ENCODE peak calls at places on chromosomes 6 and 20, in four cellular contexts. O is H1, F is K562, J is HepG2. U is an unnamed sample.

GRCh38 chr6:21918081-21918480 is 324.5 kb downstream of the SOX4 start:
- DNase-seq in O (no peak), F (no peak), J (no peak), U (no peak)

GRCh38 chr6:143513410-143513809 is 1.9 kb upstream of the FUCA2 start:
- DNase-seq in O (no peak), F (peak; percentile 77), J (peak; percentile 38), U (no peak)

GRCh38 chr6:88164061-88164460 is 2.1 kb downstream of the CNR1 start:
- DNase-seq in O (no peak), F (no peak), J (no peak), U (no peak)

GRCh38 chr6:150207931-150208570 is 65.2 kb downstream of the PPP1R14C start:
- DNase-seq in O (no peak), F (no peak), J (no peak), U (no peak)

GRCh38 chr6:57257911-57258541 is 35.9 kb upstream of the RAB23 start:
- DNase-seq in O (no peak), F (no peak), J (no peak), U (no peak)

GRCh38 chr6:159461998-159462397 is 231.0 kb downstream of the SOD2 start:
- DNase-seq in O (no peak), F (no peak), J (no peak), U (no peak)

GRCh38 chr6:112475083-112475482 is 128.0 kb downstream of the RFPL4B start:
- DNase-seq in O (no peak), F (no peak), J (no peak), U (no peak)

GRCh38 chr6:35552285-35552917 is 39.7 kb upstream of the TULP1 start:
- DNase-seq in O (peak; percentile 36), F (peak; percentile 76), J (peak; percentile 40), U (peak; percentile 26)

GRCh38 chr6:49775043-49775442 is 12.0 kb downstream of the PGK2 start:
- DNase-seq in O (no peak), F (no peak), J (no peak), U (no peak)

GRCh38 chr6:32607988-32608298 is 18.3 kb upstream of the HLA-DRB1 start:
- DNase-seq in O (no peak), F (no peak), J (no peak), U (no peak)

GRCh38 chr6:32609391-32609730 is 19.7 kb upstream of the HLA-DRB1 start:
- DNase-seq in O (no peak), F (no peak), J (no peak), U (no peak)

GRCh38 chr6:32610897-32611296 is 21.2 kb upstream of the HLA-DRB1 start:
- DNase-seq in O (no peak), F (no peak), J (no peak), U (no peak)

GRCh38 chr6:32608374-32608773 is 18.7 kb upstream of the HLA-DRB1 start:
- DNase-seq in O (no peak), F (no peak), J (no peak), U (no peak)

DNA sequence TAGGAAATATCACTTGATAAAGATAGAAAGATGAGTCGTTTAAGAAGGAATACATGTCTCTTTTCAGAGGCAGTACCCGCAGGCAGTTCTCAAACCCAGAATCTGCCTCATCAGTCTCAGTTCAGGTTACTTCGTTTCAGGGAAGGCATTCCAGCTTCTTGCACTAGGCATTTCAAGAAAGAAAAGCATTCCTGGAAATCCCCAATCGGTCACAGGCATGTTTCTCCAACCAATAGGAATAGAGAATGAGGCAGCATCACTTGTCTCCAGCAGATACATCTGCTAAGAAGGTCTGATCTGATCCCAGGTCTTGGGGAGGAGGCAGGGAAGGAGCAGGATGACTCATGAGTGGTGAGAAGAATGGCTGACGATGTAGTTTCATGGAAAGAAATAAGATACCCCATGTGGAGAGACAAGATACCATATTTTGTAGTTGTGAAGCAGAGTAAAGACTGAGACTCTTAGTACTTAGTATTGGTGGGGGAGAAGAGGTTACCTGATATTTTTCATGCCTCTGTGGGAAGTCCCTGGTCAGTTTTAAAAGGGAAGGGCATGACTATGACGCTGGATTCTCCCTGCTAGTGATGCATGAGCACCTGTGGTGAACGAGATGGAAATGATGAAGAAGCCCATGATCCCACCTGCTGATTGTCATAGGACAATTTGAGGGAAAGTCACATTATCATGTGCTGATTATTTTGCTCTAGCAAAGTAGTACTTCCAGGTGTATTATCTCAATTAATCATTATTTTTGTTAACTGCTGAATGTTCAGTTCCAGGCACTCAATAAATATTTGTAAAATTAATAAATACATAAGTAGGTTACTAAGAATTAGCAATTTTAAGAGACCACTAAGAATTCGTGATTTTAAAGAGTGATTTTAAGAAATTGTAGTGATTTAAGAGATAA is 20.3 kb upstream of the HLA-DRB1 start:
- DNase-seq in O (peak; percentile 68), F (peak; percentile 84), J (peak; percentile 21), U (peak; percentile 94)
- H3K4me3 ChIP-seq in O (peak overlapping the region; percentile 47), F (no peak overlapping the region), J (no peak overlapping the region), U (peak overlapping the region; percentile 58)

GRCh38 chr6:166852484-166852975 is 103.8 kb downstream of the RNASET2 start:
- DNase-seq in O (no peak), F (no peak), J (no peak), U (no peak)

GRCh38 chr6:166850677-166851076 is 105.7 kb downstream of the RNASET2 start:
- DNase-seq in O (no peak), F (peak; percentile 85), J (no peak), U (no peak)

GRCh38 chr6:166851426-166851825 is 104.9 kb downstream of the RNASET2 start:
- DNase-seq in O (no peak), F (no peak), J (no peak), U (no peak)

GRCh38 chr6:166848979-166849756 is 107.2 kb downstream of the RNASET2 start:
- DNase-seq in O (no peak), F (no peak), J (no peak), U (no peak)

GRCh38 chr6:166849762-166850181 is 106.6 kb downstream of the RNASET2 start:
- DNase-seq in O (no peak), F (no peak), J (no peak), U (no peak)
- H3K4me2 ChIP-seq in O (no peak overlapping the region), F (no peak overlapping the region), J (no peak overlapping the region), U (no peak overlapping the region)

GRCh38 chr20:52105045-52105572 is 86.5 kb downstream of the ZFP64 start:
- DNase-seq in O (no peak), F (no peak), J (no peak), U (no peak)
- TF ChIP-seq FOSL1 in O (no peak), F (no peak), J (no peak), U (no peak)

DNA sequence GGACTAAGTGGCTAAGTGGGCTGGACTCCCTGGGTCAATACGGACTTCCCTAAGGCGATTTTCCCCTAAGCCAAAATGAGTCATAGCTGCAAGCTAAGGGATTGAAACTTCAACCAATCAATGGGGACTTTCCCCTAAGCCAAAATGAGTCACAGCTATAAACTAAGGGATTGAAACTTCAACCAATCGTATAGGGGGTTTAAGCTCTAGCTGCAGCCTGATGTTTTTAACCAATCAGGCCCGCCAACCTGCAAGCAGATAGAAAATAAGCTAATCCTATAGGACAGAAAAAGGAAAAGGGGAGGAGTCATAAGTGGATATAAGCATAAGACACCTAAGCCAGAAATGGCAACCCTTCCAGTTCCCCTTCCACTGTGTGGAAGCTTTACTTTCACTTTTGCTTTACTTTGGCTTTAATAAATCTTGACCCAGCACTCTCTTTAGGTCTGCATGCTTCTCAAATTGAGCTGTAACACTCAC is 655.0 kb upstream of the HS3ST5 start:
- DNase-seq in O (no peak), F (no peak), J (peak; percentile 1), U (no peak)
- H3K4me3 ChIP-seq in O (no peak overlapping the region), F (no peak overlapping the region), J (no peak overlapping the region), U (no peak overlapping the region)

DNA sequence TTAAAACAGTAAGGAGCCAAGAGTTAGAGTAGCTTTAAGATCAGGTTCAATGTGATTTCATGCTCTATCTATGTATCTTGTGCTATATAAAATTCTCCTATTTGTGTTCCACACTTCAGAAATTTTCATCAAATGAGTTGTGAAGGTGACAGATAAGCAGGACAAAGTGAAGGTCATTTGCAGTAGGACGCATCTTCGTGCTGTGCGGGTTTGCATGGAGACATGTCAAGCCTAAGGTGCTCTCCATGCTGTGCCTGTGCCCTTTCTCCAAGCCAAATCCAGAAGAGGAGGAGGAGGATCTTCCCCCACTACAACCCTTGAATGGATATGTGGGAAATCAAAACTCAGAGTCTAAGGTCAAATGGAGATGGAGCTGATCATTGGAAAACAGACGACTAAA is 147.3 kb upstream of the NEDD9 start:
- DNase-seq in O (no peak), F (no peak), J (no peak), U (no peak)
- H3K4me2 ChIP-seq in O (no peak overlapping the region), F (no peak overlapping the region), J (no peak overlapping the region), U (no peak overlapping the region)

GRCh38 chr6:25792016-25792415 is 37.5 kb downstream of the SLC17A4 start:
- DNase-seq in O (no peak), F (no peak), J (no peak), U (no peak)

GRCh38 chr6:25793970-25794369 is 37.9 kb downstream of the SLC17A1 start:
- DNase-seq in O (no peak), F (no peak), J (no peak), U (no peak)

GRCh38 chr6:25787469-25787868 is 32.9 kb downstream of the SLC17A4 start:
- DNase-seq in O (no peak), F (no peak), J (no peak), U (no peak)

GRCh38 chr6:25789475-25789874 is 34.9 kb downstream of the SLC17A4 start:
- DNase-seq in O (no peak), F (no peak), J (no peak), U (no peak)

DNA sequence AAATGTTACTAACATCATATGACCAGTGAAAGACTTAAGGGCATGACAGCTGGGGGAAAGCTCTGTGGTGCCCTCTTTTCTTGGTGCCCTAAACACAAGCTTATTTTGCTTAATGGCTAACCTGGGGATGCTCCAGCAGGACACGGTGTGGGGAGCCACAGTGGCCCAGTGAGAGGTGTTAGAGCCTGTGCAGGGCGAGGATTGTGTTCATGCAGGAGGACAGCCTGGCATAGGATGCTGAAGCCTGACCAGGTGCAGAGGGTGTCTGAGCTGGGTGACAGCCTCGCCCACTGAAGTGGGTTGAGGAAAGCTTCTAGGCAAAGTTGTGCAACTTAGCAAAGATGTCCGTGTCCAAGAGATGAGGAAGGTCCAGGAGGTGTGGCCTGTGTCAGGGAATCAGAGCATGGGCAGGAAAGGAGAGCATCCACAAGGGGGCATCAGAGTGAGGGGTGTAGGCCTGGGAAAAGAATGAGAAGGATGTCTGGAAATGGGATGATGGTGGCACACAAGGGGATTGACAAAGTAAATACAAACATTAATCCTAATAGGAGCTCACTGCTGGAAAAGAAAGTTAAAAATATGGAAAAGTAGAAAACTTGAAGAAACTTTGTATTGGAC is 33.9 kb downstream of the SLC17A4 start:
- DNase-seq in O (peak; percentile 23), F (peak; percentile 73), J (peak; percentile 72), U (peak; percentile 45)
- TF ChIP-seq FOSL1 in O (no peak), F (no peak), J (no peak), U (no peak)

DNA sequence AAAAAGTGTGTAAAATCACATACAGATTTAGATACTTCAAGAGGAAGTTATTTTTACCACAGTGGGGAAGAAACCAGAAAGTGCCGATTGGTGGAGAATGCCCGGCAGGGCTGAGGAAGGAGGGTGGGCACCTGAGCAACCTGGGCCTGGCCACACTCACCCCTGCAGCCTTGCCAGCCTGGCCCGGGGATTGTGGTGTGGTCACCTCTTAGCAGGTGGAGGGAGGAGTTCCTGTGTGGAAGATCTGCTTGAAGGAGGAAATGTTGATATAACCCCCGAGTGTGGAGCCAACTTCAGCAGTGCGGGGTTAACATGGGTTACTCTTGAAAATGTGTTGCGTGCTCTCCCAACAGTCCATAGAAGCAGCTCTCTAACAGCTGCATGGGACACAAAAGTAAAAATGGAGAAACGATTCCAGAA is 14.7 kb downstream of the UST start:
- DNase-seq in O (no peak), F (no peak), J (no peak), U (no peak)
- H3K4me3 ChIP-seq in O (no peak overlapping the region), F (no peak overlapping the region), J (no peak overlapping the region), U (no peak overlapping the region)

U was measured in HCT116.